ENCODE peak calls at places on chromosome 6, in eight cellular contexts. One of them, this sample, is unnamed.

GRCh38 chr6:47206626-47207025 is 103.1 kb downstream of the TNFRSF21 start:
- DNase-seq in fibroblast of mammary gland: peak
- DNase-seq in neural progenitor cell: no peak
- DNase-seq in GM12865: no peak
- DNase-seq in ovary: no peak
- DNase-seq in astrocyte of the cerebellum: no peak
- DNase-seq in kidney epithelial cell: no peak
- DNase-seq in tibial artery: no peak
- DNase-seq in this sample: peak

GRCh38 chr6:156593127-156593526 is 184.1 kb upstream of the ARID1B start:
- DNase-seq in tibial artery: no peak
- DNase-seq in neural progenitor cell: no peak
- DNase-seq in astrocyte of the cerebellum: no peak
- DNase-seq in ovary: no peak
- DNase-seq in fibroblast of mammary gland: no peak
- DNase-seq in GM12865: no peak
- DNase-seq in kidney epithelial cell: no peak
- DNase-seq in this sample: no peak

GRCh38 chr6:72238021-72238420 is 351.7 kb downstream of the RIMS1 start:
- DNase-seq in fibroblast of mammary gland: no peak
- DNase-seq in ovary: no peak
- DNase-seq in tibial artery: no peak
- DNase-seq in kidney epithelial cell: no peak
- DNase-seq in neural progenitor cell: no peak
- DNase-seq in astrocyte of the cerebellum: no peak
- DNase-seq in GM12865: no peak
- DNase-seq in this sample: no peak

GRCh38 chr6:21953831-21954801 is 342.7 kb downstream of the PRL start:
- DNase-seq in fibroblast of mammary gland: peak
- DNase-seq in ovary: no peak
- DNase-seq in astrocyte of the cerebellum: no peak
- DNase-seq in neural progenitor cell: no peak
- DNase-seq in tibial artery: no peak
- DNase-seq in kidney epithelial cell: no peak
- DNase-seq in GM12865: peak
- DNase-seq in this sample: peak

GRCh38 chr6:141996823-141997222 is 135.9 kb upstream of the GJE1 start:
- DNase-seq in astrocyte of the cerebellum: no peak
- DNase-seq in kidney epithelial cell: no peak
- DNase-seq in tibial artery: no peak
- DNase-seq in neural progenitor cell: no peak
- DNase-seq in GM12865: no peak
- DNase-seq in ovary: no peak
- DNase-seq in fibroblast of mammary gland: no peak
- DNase-seq in this sample: no peak

GRCh38 chr6:151550618-151551017 is 56.8 kb downstream of the CCDC170 start:
- DNase-seq in tibial artery: no peak
- DNase-seq in kidney epithelial cell: no peak
- DNase-seq in fibroblast of mammary gland: no peak
- DNase-seq in GM12865: no peak
- DNase-seq in neural progenitor cell: no peak
- DNase-seq in astrocyte of the cerebellum: no peak
- DNase-seq in ovary: no peak
- DNase-seq in this sample: no peak

GRCh38 chr6:152085533-152085932 is 278.1 kb downstream of the ESR1 start:
- DNase-seq in tibial artery: no peak
- DNase-seq in astrocyte of the cerebellum: no peak
- DNase-seq in GM12865: no peak
- DNase-seq in ovary: no peak
- DNase-seq in neural progenitor cell: no peak
- DNase-seq in fibroblast of mammary gland: peak
- DNase-seq in kidney epithelial cell: peak
- DNase-seq in this sample: peak

GRCh38 chr6:52115891-52116604 is 28.6 kb upstream of the PKHD1 start:
- DNase-seq in ovary: no peak
- DNase-seq in tibial artery: no peak
- DNase-seq in fibroblast of mammary gland: no peak
- DNase-seq in GM12865: no peak
- DNase-seq in astrocyte of the cerebellum: no peak
- DNase-seq in neural progenitor cell: no peak
- DNase-seq in kidney epithelial cell: no peak
- DNase-seq in this sample: no peak

GRCh38 chr6:41716516-41717446 is 18.6 kb downstream of the TFEB start:
- DNase-seq in kidney epithelial cell: no peak
- DNase-seq in GM12865: peak
- DNase-seq in neural progenitor cell: no peak
- DNase-seq in tibial artery: no peak
- DNase-seq in astrocyte of the cerebellum: no peak
- DNase-seq in fibroblast of mammary gland: no peak
- DNase-seq in ovary: no peak
- DNase-seq in this sample: no peak

GRCh38 chr6:111230351-111231077 is 143.2 kb downstream of the SLC16A10 start:
- DNase-seq in kidney epithelial cell: no peak
- DNase-seq in neural progenitor cell: no peak
- DNase-seq in GM12865: no peak
- DNase-seq in tibial artery: no peak
- DNase-seq in astrocyte of the cerebellum: no peak
- DNase-seq in fibroblast of mammary gland: peak
- DNase-seq in ovary: no peak
- DNase-seq in this sample: peak

GRCh38 chr6:62803094-62803493 is 408.2 kb upstream of the FKBP1C start:
- DNase-seq in ovary: no peak
- DNase-seq in astrocyte of the cerebellum: no peak
- DNase-seq in neural progenitor cell: no peak
- DNase-seq in kidney epithelial cell: no peak
- DNase-seq in GM12865: no peak
- DNase-seq in tibial artery: no peak
- DNase-seq in fibroblast of mammary gland: no peak
- DNase-seq in this sample: no peak

GRCh38 chr6:142954844-142955243 is 9.9 kb upstream of the HIVEP2 start:
- DNase-seq in fibroblast of mammary gland: no peak
- DNase-seq in astrocyte of the cerebellum: no peak
- DNase-seq in GM12865: peak
- DNase-seq in kidney epithelial cell: no peak
- DNase-seq in ovary: no peak
- DNase-seq in tibial artery: peak
- DNase-seq in neural progenitor cell: no peak
- DNase-seq in this sample: no peak

GRCh38 chr6:111985202-111985731 is 68.6 kb upstream of the CCN6 start:
- DNase-seq in kidney epithelial cell: peak
- DNase-seq in tibial artery: no peak
- DNase-seq in astrocyte of the cerebellum: peak
- DNase-seq in ovary: no peak
- DNase-seq in fibroblast of mammary gland: peak
- DNase-seq in neural progenitor cell: no peak
- DNase-seq in GM12865: no peak
- DNase-seq in this sample: peak

GRCh38 chr6:131949615-131949908 is 1.6 kb downstream of the CCN2 start:
- DNase-seq in GM12865: no peak
- DNase-seq in ovary: no peak
- DNase-seq in astrocyte of the cerebellum: peak
- DNase-seq in fibroblast of mammary gland: peak
- DNase-seq in kidney epithelial cell: no peak
- DNase-seq in neural progenitor cell: no peak
- DNase-seq in tibial artery: no peak
- DNase-seq in this sample: peak

GRCh38 chr6:131948692-131949614 is 2.2 kb downstream of the CCN2 start:
- DNase-seq in GM12865: no peak
- DNase-seq in astrocyte of the cerebellum: peak
- DNase-seq in tibial artery: no peak
- DNase-seq in ovary: peak
- DNase-seq in neural progenitor cell: no peak
- DNase-seq in kidney epithelial cell: peak
- DNase-seq in fibroblast of mammary gland: peak
- DNase-seq in this sample: peak

GRCh38 chr6:131951576-131952230 is 531 bp upstream of the CCN2 start:
- DNase-seq in GM12865: no peak
- DNase-seq in tibial artery: no peak
- DNase-seq in fibroblast of mammary gland: peak
- DNase-seq in kidney epithelial cell: no peak
- DNase-seq in astrocyte of the cerebellum: no peak
- DNase-seq in neural progenitor cell: peak
- DNase-seq in ovary: no peak
- DNase-seq in this sample: no peak

GRCh38 chr6:131949909-131950766 is 1.0 kb downstream of the CCN2 start:
- DNase-seq in GM12865: no peak
- DNase-seq in ovary: peak
- DNase-seq in kidney epithelial cell: peak
- DNase-seq in tibial artery: peak
- DNase-seq in fibroblast of mammary gland: peak
- DNase-seq in astrocyte of the cerebellum: peak
- DNase-seq in neural progenitor cell: peak
- DNase-seq in this sample: peak

DNA sequence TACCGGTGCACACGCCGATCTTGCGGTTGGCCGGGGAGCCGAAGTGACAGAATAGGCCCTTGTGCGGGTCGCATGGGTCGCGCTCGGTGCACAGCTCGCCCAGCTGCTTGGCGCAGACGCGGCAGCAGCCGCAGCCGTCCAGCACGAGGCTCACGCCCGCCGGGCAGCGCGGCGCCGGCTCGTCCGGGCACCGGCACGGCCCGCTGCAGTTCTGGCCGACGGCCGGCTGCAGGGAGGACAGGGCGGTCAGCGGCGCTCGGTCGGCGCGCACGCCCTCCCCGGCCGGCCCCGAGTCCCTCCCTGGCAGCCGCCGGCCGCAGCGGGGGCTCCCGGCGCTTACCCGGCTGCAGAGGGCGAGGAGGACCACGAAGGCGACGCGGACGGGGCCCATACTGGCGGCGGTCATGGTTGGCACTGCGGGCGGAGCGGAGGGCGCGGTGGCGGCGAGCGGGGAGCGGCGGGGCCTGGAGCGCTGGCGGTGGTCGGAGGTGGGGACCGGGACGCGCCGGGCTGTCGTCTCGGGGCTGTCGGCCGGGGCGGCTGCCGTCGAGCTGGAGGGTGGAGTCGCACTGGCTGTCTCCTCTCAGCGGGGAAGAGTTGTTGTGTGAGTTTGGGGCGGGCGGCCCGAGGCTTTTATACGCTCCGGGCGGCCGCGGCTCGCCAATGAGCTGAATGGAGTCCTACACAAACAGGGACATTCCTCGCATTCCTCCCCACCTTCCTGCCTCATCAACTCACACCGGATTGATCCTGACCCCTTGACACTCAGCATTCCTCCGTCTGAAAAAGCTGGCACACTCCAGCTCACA is at the start of gene CCN2:
- DNase-seq in GM12865: no peak
- DNase-seq in kidney epithelial cell: peak
- DNase-seq in ovary: peak
- DNase-seq in tibial artery: peak
- DNase-seq in fibroblast of mammary gland: peak
- DNase-seq in neural progenitor cell: peak
- DNase-seq in astrocyte of the cerebellum: peak
- DNase-seq in this sample: peak
- H3K4me3 ChIP-seq in GM12865: no peak
- H3K4me3 ChIP-seq in kidney epithelial cell: peak
- H3K4me3 ChIP-seq in ovary: peak
- H3K4me3 ChIP-seq in tibial artery: peak
- H3K4me3 ChIP-seq in fibroblast of mammary gland: peak
- H3K4me3 ChIP-seq in neural progenitor cell: peak
- H3K4me3 ChIP-seq in astrocyte of the cerebellum: peak
- H3K4me3 ChIP-seq in this sample: peak

DNA sequence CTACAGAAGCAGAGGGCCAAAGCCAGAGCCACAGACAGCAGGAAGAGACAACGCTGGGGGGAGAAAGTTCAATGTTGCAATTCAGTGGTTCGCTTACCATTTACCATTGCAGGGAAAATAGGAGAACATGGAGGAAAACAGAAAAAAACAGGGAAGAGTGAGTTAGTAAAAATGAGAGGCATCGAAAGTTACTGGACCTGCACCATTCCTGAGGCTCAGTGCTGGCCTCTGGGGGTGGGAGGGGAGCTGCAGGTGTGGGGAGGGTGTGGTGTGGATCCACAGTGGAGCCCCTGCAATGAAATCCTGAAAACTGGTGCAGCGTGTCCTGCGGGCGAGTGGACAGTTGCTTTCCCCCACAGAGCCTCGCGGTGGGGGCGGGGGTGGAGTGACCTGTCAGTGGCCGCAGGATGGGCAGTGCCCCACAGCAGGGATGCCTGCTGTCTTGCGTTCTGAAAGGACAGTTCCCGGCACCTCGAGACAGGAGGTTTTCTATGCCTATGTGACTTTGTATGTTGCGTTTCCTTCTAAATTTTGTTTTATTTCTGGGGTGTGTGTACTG is 5.7 kb downstream of the TMEM181 start:
- DNase-seq in ovary: no peak
- DNase-seq in kidney epithelial cell: no peak
- DNase-seq in neural progenitor cell: no peak
- DNase-seq in astrocyte of the cerebellum: no peak
- DNase-seq in tibial artery: no peak
- DNase-seq in fibroblast of mammary gland: no peak
- DNase-seq in GM12865: no peak
- DNase-seq in this sample: no peak
- TF ChIP-seq CTCF in ovary: no peak
- TF ChIP-seq CTCF in kidney epithelial cell: peak
- TF ChIP-seq CTCF in neural progenitor cell: peak
- TF ChIP-seq CTCF in astrocyte of the cerebellum: no peak
- TF ChIP-seq CTCF in tibial artery: no peak
- TF ChIP-seq CTCF in fibroblast of mammary gland: no peak
- TF ChIP-seq CTCF in GM12865: no peak
- TF ChIP-seq CTCF in this sample: no peak

DNA sequence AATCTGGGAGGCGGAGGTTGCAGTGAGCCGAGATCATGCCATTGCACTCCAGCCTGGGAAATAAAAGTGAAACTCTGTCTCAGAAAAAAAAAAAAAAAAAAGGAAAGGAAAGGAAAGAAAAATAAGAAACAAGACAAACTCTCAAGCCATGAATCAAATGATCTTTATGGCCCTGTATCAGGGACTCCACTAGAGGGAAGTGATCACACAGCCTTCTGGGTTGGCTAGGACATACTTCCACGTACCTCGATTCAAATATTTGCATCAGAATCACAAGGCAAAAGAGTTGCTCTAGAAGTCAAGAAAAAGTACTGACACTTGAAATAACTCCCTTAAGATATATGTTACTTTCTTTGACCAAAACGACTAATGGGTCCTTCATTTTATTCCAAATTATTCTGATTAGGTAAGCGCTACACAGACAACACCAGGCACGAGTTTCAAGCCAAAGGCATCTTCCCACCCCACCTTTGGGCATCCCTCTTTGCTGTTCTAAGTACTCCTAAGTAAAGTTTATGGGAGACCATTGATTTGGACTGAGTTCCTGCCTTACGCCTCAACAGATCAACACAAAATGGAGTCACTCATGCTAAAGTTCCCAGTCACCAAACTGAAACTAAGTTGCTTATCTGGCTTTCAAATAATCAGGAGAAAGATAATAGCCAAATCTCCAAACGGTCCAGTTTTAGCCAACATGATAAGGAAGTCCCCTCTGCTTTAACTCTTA is 77.5 kb upstream of the NT5E start:
- DNase-seq in fibroblast of mammary gland: peak
- DNase-seq in ovary: no peak
- DNase-seq in neural progenitor cell: no peak
- DNase-seq in kidney epithelial cell: no peak
- DNase-seq in tibial artery: no peak
- DNase-seq in astrocyte of the cerebellum: no peak
- DNase-seq in GM12865: peak
- DNase-seq in this sample: no peak
- H3K4me3 ChIP-seq in fibroblast of mammary gland: no peak
- H3K4me3 ChIP-seq in ovary: no peak
- H3K4me3 ChIP-seq in neural progenitor cell: no peak
- H3K4me3 ChIP-seq in kidney epithelial cell: no peak
- H3K4me3 ChIP-seq in tibial artery: no peak
- H3K4me3 ChIP-seq in astrocyte of the cerebellum: no peak
- H3K4me3 ChIP-seq in GM12865: no peak
- H3K4me3 ChIP-seq in this sample: no peak

GRCh38 chr6:160167547-160168391 is 46.2 kb downstream of the SLC22A1 start:
- DNase-seq in tibial artery: no peak
- DNase-seq in kidney epithelial cell: peak
- DNase-seq in GM12865: no peak
- DNase-seq in ovary: no peak
- DNase-seq in neural progenitor cell: peak
- DNase-seq in astrocyte of the cerebellum: no peak
- DNase-seq in fibroblast of mammary gland: no peak
- DNase-seq in this sample: no peak
- TF ChIP-seq CTCF in tibial artery: no peak
- TF ChIP-seq CTCF in kidney epithelial cell: no peak
- TF ChIP-seq CTCF in GM12865: no peak
- TF ChIP-seq CTCF in ovary: no peak
- TF ChIP-seq CTCF in neural progenitor cell: no peak
- TF ChIP-seq CTCF in astrocyte of the cerebellum: no peak
- TF ChIP-seq CTCF in fibroblast of mammary gland: no peak
- TF ChIP-seq CTCF in this sample: no peak